ENCODE peak calls at places on chromosomes 4 and X, in six cellular contexts. G is G401; O is mesenteric fat pad; K is A172; I is AG04450; L is activated T-cell treated with anti-CD3 and anti-CD28 coated beads, Interleukin-2, amount 50 U/mL, for 24 hours. W is an unnamed sample.
A peak's percentile ranks its signal among the peaks of the same experiment; 100 is the strongest.

GRCh38 chr4:3240936-3241522 is 7.9 kb upstream of the MSANTD1 start:
- DNase-seq in G (peak; percentile 69), O (no peak), K (no peak), I (no peak), L (no peak), W (no peak)

GRCh38 chr4:100117749-100118148 is 72.5 kb downstream of the DDIT4L start:
- DNase-seq in G (no peak), O (no peak), K (no peak), I (no peak), L (no peak), W (no peak)

GRCh38 chr4:1213336-1213995 is 35.5 kb downstream of the CTBP1 start:
- DNase-seq in G (no peak), O (no peak), K (no peak), I (no peak), L (no peak), W (no peak)

GRCh38 chrX:11908371-11908770 is 150.3 kb downstream of the MSL3 start:
- DNase-seq in G (peak; percentile 0), O (no peak), K (peak; percentile 21), I (no peak), L (no peak), W (no peak)

GRCh38 chr4:43282534-43282933 is 390.0 kb downstream of the GRXCR1 start:
- DNase-seq in G (no peak), O (no peak), K (no peak), I (no peak), L (no peak), W (no peak)

GRCh38 chr4:28082686-28083390 is 1222.2 kb downstream of the STIM2 start:
- DNase-seq in G (no peak), O (no peak), K (no peak), I (no peak), L (no peak), W (no peak)

GRCh38 chr4:99998062-99998880 is 48.2 kb upstream of the H2AZ1 start:
- DNase-seq in G (peak; percentile 60), O (no peak), K (peak; percentile 31), I (no peak), L (no peak), W (no peak)

GRCh38 chr4:19776021-19776459 is 475.7 kb upstream of the SLIT2 start:
- DNase-seq in G (no peak), O (no peak), K (peak; percentile 97), I (peak; percentile 23), L (no peak), W (no peak)

GRCh38 chrX:150984164-150984824 is 1.2 kb downstream of the HMGB3 start:
- DNase-seq in G (no peak), O (no peak), K (no peak), I (no peak), L (peak; percentile 40), W (no peak)

GRCh38 chr4:40205259-40206198 is 8.7 kb downstream of the RHOH start:
- DNase-seq in G (no peak), O (no peak), K (no peak), I (no peak), L (peak; percentile 53), W (no peak)

GRCh38 chrX:16484338-16484737 is 165.6 kb upstream of the S100G start:
- DNase-seq in G (no peak), O (no peak), K (peak; percentile 95), I (peak; percentile 70), L (no peak), W (no peak)

GRCh38 chr4:123443401-123444297 is 47.1 kb downstream of the SPRY1 start:
- DNase-seq in G (no peak), O (no peak), K (no peak), I (no peak), L (no peak), W (no peak)

GRCh38 chr4:33467291-33467690 is 2747.1 kb downstream of the PCDH7 start:
- DNase-seq in G (no peak), O (peak; percentile 85), K (no peak), I (no peak), L (no peak), W (no peak)

GRCh38 chr4:121829511-121829910 is 5.8 kb upstream of the CCNA2 start:
- DNase-seq in G (no peak), O (no peak), K (no peak), I (no peak), L (no peak), W (no peak)

GRCh38 chrX:3501833-3502535 is 155.5 kb upstream of the MXRA5 start:
- DNase-seq in G (no peak), O (no peak), K (peak; percentile 50), I (no peak), L (no peak), W (no peak)

GRCh38 chr4:102638621-102639020 is 122.1 kb downstream of the MANBA start:
- DNase-seq in G (no peak), O (no peak), K (no peak), I (no peak), L (no peak), W (no peak)

GRCh38 chrX:154013614-154014360 is 5.9 kb downstream of the IRAK1 start:
- DNase-seq in G (peak; percentile 45), O (no peak), K (peak; percentile 40), I (no peak), L (peak; percentile 73), W (peak; percentile 87)

GRCh38 chr4:33722800-33723511 is 2521.4 kb downstream of the ARAP2 start:
- DNase-seq in G (peak; percentile 6), O (no peak), K (no peak), I (no peak), L (no peak), W (no peak)

GRCh38 chrX:15471016-15471415 is 22.1 kb downstream of the PIR start:
- DNase-seq in G (peak; percentile 61), O (no peak), K (peak; percentile 63), I (no peak), L (peak; percentile 63), W (no peak)

GRCh38 chr4:75555294-75556164 is at the start of gene ODAPH:
- DNase-seq in G (no peak), O (no peak), K (peak; percentile 63), I (no peak), L (no peak), W (no peak)

GRCh38 chr4:3114377-3114776 is 39.9 kb downstream of the HTT start:
- DNase-seq in G (no peak), O (no peak), K (no peak), I (no peak), L (no peak), W (no peak)

GRCh38 chr4:125483278-125483677 is 168.5 kb downstream of the FAT4 start:
- DNase-seq in G (no peak), O (no peak), K (no peak), I (no peak), L (no peak), W (no peak)

GRCh38 chr4:123616970-123617392 is 220.4 kb downstream of the SPRY1 start:
- DNase-seq in G (peak; percentile 82), O (no peak), K (no peak), I (no peak), L (no peak), W (no peak)

GRCh38 chrX:103437147-103437873 is 61.0 kb downstream of the BEX3 start:
- DNase-seq in G (no peak), O (no peak), K (no peak), I (no peak), L (no peak), W (no peak)

GRCh38 chrX:123961268-123962005 is at the start of gene STAG2:
- DNase-seq in G (peak; percentile 88), O (no peak), K (peak; percentile 66), I (peak; percentile 75), L (peak; percentile 74), W (peak; percentile 86)

GRCh38 chrX:56232221-56233082 is at the start of gene KLF8:
- DNase-seq in G (peak; percentile 81), O (no peak), K (no peak), I (no peak), L (peak; percentile 54), W (no peak)

GRCh38 chrX:7062912-7063311 is 84.6 kb upstream of the STS start:
- DNase-seq in G (no peak), O (no peak), K (no peak), I (no peak), L (no peak), W (no peak)

GRCh38 chrX:1435241-1435900 is 17.3 kb downstream of the ASMTL start:
- DNase-seq in G (no peak), O (no peak), K (no peak), I (no peak), L (no peak), W (peak; percentile 70)

GRCh38 chr4:99383381-99383780 is 30.8 kb upstream of the ADH1C start:
- DNase-seq in G (no peak), O (no peak), K (no peak), I (no peak), L (no peak), W (no peak)

GRCh38 chrX:117808413-117808812 is 308.2 kb downstream of the KLHL13 start:
- DNase-seq in G (no peak), O (no peak), K (no peak), I (no peak), L (no peak), W (no peak)

W was measured in spleen.